ENCODE peak calls at places on chromosomes 3 and 15, in eight cellular contexts. D, N, S, F, M, W, Q and X are unnamed samples.

GRCh38 chr15:73939138-73939537 is 12.9 kb downstream of the LOXL1 start:
- DNase-seq in Q (no peak), N (no peak), S (no peak), M (no peak), W (no peak), D (no peak), F (no peak), X (no peak)

GRCh38 chr3:44875596-44875995 is 1.2 kb downstream of the TGM4 start:
- DNase-seq in M (no peak), Q (no peak), W (no peak), N (no peak), F (no peak), D (no peak), S (no peak), X (no peak)

GRCh38 chr15:99249270-99249817 is at the start of gene TTC23:
- DNase-seq in Q (peak), M (peak), D (peak), W (no peak), N (no peak), S (peak), F (no peak), X (peak)

GRCh38 chr15:71823801-71824200 is 13.4 kb downstream of the NR2E3 start:
- DNase-seq in D (no peak), N (no peak), W (no peak), Q (no peak), S (no peak), F (no peak), M (no peak), X (no peak)

GRCh38 chr3:21954709-21955108 is 203.7 kb upstream of the ZNF385D start:
- DNase-seq in W (no peak), S (peak), Q (no peak), N (no peak), M (no peak), D (no peak), F (no peak), X (no peak)

GRCh38 chr3:113531826-113532697 is at the start of gene SIDT1:
- DNase-seq in Q (peak), S (no peak), N (no peak), D (peak), F (peak), M (no peak), W (no peak), X (peak)

GRCh38 chr15:55700876-55701275 is 42.1 kb downstream of the PRTG start:
- DNase-seq in S (no peak), D (no peak), F (no peak), M (no peak), N (no peak), W (no peak), Q (no peak), X (no peak)

GRCh38 chr15:31260646-31261265 is 65.9 kb upstream of the KLF13 start:
- DNase-seq in M (no peak), Q (no peak), W (no peak), D (no peak), N (no peak), F (no peak), S (no peak), X (no peak)

GRCh38 chr3:138195491-138195890 is 8.4 kb downstream of the ARMC8 start:
- DNase-seq in D (no peak), N (no peak), F (no peak), W (no peak), M (no peak), Q (no peak), S (no peak), X (no peak)

GRCh38 chr3:100265016-100265415 is 4.2 kb downstream of the TBC1D23 start:
- DNase-seq in N (no peak), F (no peak), M (no peak), S (no peak), W (no peak), D (no peak), Q (no peak), X (no peak)

GRCh38 chr3:27680517-27681246 is 41.4 kb downstream of the EOMES start:
- DNase-seq in F (no peak), W (no peak), S (no peak), D (no peak), Q (peak), M (no peak), N (no peak), X (peak)

GRCh38 chr3:148379763-148380162 is 317.9 kb upstream of the AGTR1 start:
- DNase-seq in W (no peak), D (peak), F (no peak), N (no peak), S (peak), Q (peak), M (no peak), X (no peak)

GRCh38 chr3:185928532-185928931 is 9.3 kb downstream of the TRA2B start:
- DNase-seq in W (no peak), Q (peak), S (no peak), M (no peak), D (no peak), N (no peak), F (no peak), X (no peak)
- TF ChIP-seq CTCF in W (no peak), Q (no peak), S (no peak), M (no peak), D (no peak), N (no peak), F (no peak), X (no peak)

GRCh38 chr3:169215461-169215860 is 448.1 kb downstream of the MECOM start:
- DNase-seq in S (no peak), W (no peak), D (no peak), Q (no peak), F (no peak), M (no peak), N (no peak), X (no peak)

GRCh38 chr3:169215953-169216352 is 447.6 kb downstream of the MECOM start:
- DNase-seq in S (no peak), F (no peak), W (no peak), Q (no peak), N (no peak), M (no peak), D (no peak), X (no peak)

DNA sequence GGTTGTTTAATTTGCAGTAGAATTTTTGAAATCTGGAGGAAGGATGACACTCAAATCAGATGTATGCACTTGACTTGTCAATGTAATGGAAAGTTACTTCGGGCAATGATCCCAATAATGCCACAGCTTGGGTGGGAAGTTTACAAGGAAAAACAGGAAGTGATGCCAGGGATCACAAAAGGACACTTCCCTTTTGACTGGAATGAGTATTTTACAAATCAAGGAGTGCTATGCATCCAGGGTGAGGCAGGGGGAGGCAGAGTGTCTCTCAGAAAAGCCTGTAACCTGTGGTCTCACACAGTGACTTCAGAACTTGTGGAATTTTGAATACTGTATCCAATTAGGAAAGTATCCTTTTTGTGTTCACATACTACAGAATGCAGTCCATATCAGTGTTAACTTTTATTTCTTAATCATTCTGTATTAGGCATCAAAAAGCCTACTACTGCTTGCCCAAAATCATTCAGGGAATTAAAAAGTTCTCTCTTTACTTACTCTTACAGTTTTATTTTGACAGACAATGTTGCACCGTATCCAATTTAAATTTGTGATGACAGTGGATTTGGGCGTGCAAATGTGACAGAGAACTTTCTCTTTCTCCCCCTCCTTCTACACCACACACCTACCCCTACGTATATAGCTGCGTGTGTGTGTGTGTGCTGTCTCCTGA is 445.1 kb downstream of the MECOM start:
- DNase-seq in W (no peak), N (no peak), M (no peak), F (no peak), D (peak), S (no peak), Q (peak), X (peak)
- TF ChIP-seq CTCF in W (no peak), N (peak), M (no peak), F (no peak), D (no peak), S (peak), Q (peak), X (peak)

GRCh38 chr15:89127054-89127702 is 38.9 kb downstream of the ABHD2 start:
- DNase-seq in F (no peak), D (peak), M (no peak), N (no peak), W (no peak), Q (no peak), S (no peak), X (no peak)
- TF ChIP-seq CTCF in F (no peak), D (no peak), M (no peak), N (no peak), W (no peak), Q (no peak), S (peak), X (peak)

DNA sequence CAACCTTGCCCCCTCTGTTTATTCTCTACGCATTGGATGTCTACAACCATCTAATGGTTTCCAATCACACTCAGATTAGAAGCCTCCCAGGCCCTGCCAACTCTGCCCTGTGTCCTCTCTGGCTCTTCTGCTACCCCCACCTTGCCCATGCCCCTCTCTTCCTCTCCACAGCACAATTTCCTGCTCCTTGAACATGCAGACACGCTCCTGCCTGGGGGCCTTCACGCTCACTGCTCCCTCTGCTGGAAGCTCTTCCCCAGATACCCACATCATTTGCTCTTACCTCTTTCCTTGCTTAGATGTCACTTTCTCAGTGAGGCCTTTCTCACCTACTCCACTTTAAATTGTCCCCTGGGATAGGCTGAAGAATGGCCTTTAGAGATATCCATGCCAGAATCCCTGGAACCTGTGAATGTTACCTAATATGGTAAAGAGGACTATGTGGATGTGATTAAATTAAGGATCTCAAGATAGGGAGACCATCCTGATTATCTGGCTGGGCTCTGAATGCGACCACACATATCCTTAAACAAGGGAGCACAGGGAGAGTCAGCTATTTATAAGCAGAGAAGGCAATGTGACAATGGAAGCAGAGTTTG is 9.9 kb downstream of the KY start:
- DNase-seq in W (no peak), S (no peak), Q (peak), D (peak), M (no peak), N (no peak), F (no peak), X (peak)
- TF ChIP-seq CTCF in W (peak), S (peak), Q (peak), D (peak), M (no peak), N (peak), F (no peak), X (peak)

DNA sequence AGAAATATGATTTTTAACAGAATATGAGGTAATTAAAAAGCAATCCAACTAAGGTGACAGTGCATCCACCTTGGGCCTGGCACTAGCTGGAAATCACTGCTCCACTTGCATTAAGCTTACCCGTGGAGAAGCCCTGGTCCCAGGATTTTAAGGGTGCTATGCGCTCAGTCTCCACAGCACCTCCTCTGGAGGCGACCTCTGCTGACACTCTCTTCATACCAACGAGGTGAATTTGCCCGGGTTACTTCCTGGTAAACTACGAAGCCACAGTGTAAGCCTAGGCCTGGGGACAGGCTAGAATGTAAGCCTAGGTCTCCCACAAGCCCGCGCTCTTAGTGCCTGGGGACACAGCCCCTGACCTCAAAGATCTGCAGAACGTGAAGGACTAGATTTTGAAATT is 793 bp downstream of the APOD start:
- DNase-seq in N (no peak), M (no peak), D (peak), S (no peak), F (no peak), W (no peak), Q (no peak), X (peak)
- TF ChIP-seq CTCF in N (peak), M (no peak), D (no peak), S (no peak), F (no peak), W (no peak), Q (no peak), X (peak)

DNA sequence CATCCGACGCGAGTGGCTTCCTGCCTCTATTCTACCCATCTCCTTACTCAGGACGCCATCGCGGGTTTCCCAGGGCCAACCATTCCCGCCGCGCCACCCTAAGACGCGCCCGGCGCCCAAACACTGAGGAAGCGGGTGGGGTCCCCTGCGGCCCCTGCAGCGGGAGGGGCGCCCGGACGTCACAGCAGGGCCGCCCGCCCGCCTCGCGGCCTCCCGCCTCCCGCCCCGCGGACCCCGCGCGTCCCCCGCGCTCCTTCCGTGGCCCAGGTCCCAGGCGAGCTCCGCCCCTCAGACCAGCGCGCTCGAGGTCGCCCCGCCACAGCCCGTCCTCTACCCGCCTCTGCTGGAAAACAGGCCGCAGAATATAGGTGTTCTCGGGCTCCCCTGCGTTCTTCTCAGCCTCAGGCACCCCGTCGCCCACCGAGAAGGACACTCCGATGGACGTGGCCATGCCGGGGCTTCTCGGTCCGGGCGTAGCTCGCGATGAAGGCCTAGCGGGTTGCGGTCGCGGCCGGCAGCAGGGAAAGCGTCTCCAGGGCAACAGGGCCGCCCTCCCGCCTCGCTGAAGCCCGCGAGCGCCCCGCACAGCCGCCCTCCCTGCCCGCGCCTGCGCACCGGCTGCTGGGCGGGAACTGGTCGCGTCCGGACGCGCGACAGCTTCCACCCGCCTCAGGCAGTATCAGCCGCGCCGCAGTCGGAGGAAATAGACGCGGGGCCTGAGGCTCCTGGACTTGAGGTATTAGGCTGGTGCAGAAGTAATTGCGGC is at the start of gene DYNLT2B:
- DNase-seq in N (peak), Q (peak), F (peak), S (peak), W (peak), D (peak), M (peak), X (peak)
- TF ChIP-seq CTCF in N (no peak), Q (no peak), F (no peak), S (no peak), W (no peak), D (no peak), M (no peak), X (no peak)